ENCODE peak calls at places on chromosomes 5 and 9, in five cellular contexts. Y, W, J, K and Z are unnamed samples.

GRCh38 chr9:124313940-124314339 is 56.2 kb downstream of the NEK6 start:
- DNase-seq in Y (no peak), W (no peak), J (no peak), K (no peak), Z (no peak)

GRCh38 chr5:114447084-114447773 is 85.4 kb downstream of the KCNN2 start:
- DNase-seq in Y (peak; percentile 6), W (no peak), J (no peak), K (no peak), Z (no peak)

GRCh38 chr5:1652873-1653707 is 129.3 kb upstream of the LPCAT1 start:
- DNase-seq in Y (no peak), W (no peak), J (no peak), K (no peak), Z (peak; percentile 56)

GRCh38 chr9:106929471-106930198 is 66.7 kb downstream of the ZNF462 start:
- DNase-seq in Y (no peak), W (no peak), J (no peak), K (no peak), Z (no peak)

GRCh38 chr9:132114102-132114707 is 34.5 kb upstream of the MED27 start:
- DNase-seq in Y (peak; percentile 59), W (peak; percentile 40), J (peak; percentile 68), K (no peak), Z (no peak)

GRCh38 chr5:80958611-80959010 is 1.6 kb upstream of the RASGRF2 start:
- DNase-seq in Y (no peak), W (no peak), J (no peak), K (no peak), Z (no peak)

GRCh38 chr9:27865031-27865438 is 291.8 kb upstream of the C9orf72 start:
- DNase-seq in Y (no peak), W (no peak), J (no peak), K (no peak), Z (no peak)

GRCh38 chr5:179769276-179769675 is 24.5 kb upstream of the LTC4S start:
- DNase-seq in Y (no peak), W (no peak), J (no peak), K (no peak), Z (no peak)

GRCh38 chr5:17099946-17100345 is 117.5 kb upstream of the BASP1 start:
- DNase-seq in Y (no peak), W (no peak), J (no peak), K (no peak), Z (no peak)

GRCh38 chr9:4939118-4939561 is 45.9 kb upstream of the JAK2 start:
- DNase-seq in Y (no peak), W (no peak), J (no peak), K (peak; percentile 93), Z (no peak)

GRCh38 chr5:59325070-59325469 is 568.5 kb downstream of the PDE4D start:
- DNase-seq in Y (no peak), W (peak; percentile 27), J (no peak), K (no peak), Z (no peak)

GRCh38 chr5:40386293-40386692 is 293.4 kb upstream of the PTGER4 start:
- DNase-seq in Y (no peak), W (no peak), J (no peak), K (peak; percentile 62), Z (no peak)

GRCh38 chr5:103224118-103224893 is 34.3 kb upstream of the MACIR start:
- DNase-seq in Y (no peak), W (peak; percentile 60), J (peak; percentile 46), K (peak; percentile 16), Z (peak; percentile 66)

GRCh38 chr5:132323202-132323601 is 29.0 kb downstream of the SLC22A4 start:
- DNase-seq in Y (no peak), W (no peak), J (peak; percentile 51), K (no peak), Z (no peak)

GRCh38 chr5:107674655-107675054 is 3.9 kb upstream of the EFNA5 start:
- DNase-seq in Y (no peak), W (no peak), J (no peak), K (no peak), Z (no peak)

GRCh38 chr9:135584934-135585333 is 23.4 kb downstream of the PAEP start:
- DNase-seq in Y (no peak), W (no peak), J (no peak), K (no peak), Z (no peak)

GRCh38 chr5:103232393-103232999 is 26.1 kb upstream of the MACIR start:
- DNase-seq in Y (peak; percentile 18), W (peak; percentile 41), J (peak; percentile 44), K (no peak), Z (no peak)

GRCh38 chr5:113003763-113004162 is 27.2 kb downstream of the DCP2 start:
- DNase-seq in Y (no peak), W (no peak), J (no peak), K (no peak), Z (no peak)

GRCh38 chr5:160118349-160119141 is 705 bp downstream of the PWWP2A start:
- DNase-seq in Y (peak; percentile 44), W (no peak), J (peak; percentile 59), K (no peak), Z (no peak)

GRCh38 chr5:109829331-109829730 is 139.6 kb downstream of the MAN2A1 start:
- DNase-seq in Y (no peak), W (no peak), J (no peak), K (no peak), Z (no peak)

GRCh38 chr9:78038620-78039300 is 7.1 kb upstream of the GNAQ start:
- DNase-seq in Y (no peak), W (no peak), J (peak; percentile 11), K (no peak), Z (no peak)

GRCh38 chr5:139295692-139296091 is 2.2 kb downstream of the MATR3 start:
- DNase-seq in Y (no peak), W (no peak), J (no peak), K (no peak), Z (no peak)

GRCh38 chr9:89743576-89744254 is 138.9 kb downstream of the GADD45G start:
- DNase-seq in Y (no peak), W (no peak), J (no peak), K (peak; percentile 71), Z (peak; percentile 61)

GRCh38 chr5:172322028-172322965 is 38.7 kb upstream of the UBTD2 start:
- DNase-seq in Y (no peak), W (peak; percentile 15), J (no peak), K (no peak), Z (no peak)

GRCh38 chr5:179336126-179336870 is 9.0 kb downstream of the ADAMTS2 start:
- DNase-seq in Y (no peak), W (no peak), J (no peak), K (no peak), Z (no peak)

DNA sequence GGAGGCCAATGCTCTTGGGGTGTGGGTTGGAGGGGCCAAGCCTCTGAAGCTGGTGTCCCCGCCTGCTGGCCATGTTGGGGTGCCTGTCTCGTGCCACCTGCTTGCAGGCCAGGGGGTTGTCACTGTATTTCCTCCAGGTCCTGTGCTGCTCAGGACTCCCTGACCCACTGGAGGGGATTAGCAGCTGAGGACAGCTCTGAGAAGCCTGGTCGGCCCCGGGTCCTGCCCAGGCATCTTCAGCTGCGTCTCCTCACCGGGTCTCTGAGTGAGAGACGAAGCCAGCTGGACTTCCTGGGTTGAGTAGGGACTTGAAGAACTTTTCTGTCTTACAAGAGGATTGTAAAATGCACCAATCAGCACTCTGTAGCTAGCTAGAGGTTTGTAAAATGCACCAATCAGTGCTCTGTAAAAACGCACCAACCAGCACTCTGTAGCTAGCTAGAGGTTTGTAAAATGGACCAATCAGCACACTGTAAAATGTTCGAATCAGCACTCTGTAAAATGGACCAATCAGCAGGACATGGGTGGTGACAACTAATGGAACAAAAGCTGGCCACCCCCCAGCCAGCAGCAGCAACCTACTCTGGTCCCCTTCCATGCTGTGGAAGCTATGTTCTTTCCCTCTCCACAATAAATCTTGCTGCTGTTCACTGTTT is 20.6 kb upstream of the SLC9A3 start:
- DNase-seq in Y (no peak), W (no peak), J (no peak), K (no peak), Z (no peak)
- TF ChIP-seq KDM1A in Y (no peak), W (no peak), J (no peak), K (no peak), Z (no peak)

GRCh38 chr5:146884230-146884629 is 5.7 kb upstream of the PPP2R2B start:
- DNase-seq in Y (no peak), W (no peak), J (no peak), K (no peak), Z (no peak)
- TF ChIP-seq KDM1A in Y (no peak), W (no peak), J (no peak), K (no peak), Z (no peak)

DNA sequence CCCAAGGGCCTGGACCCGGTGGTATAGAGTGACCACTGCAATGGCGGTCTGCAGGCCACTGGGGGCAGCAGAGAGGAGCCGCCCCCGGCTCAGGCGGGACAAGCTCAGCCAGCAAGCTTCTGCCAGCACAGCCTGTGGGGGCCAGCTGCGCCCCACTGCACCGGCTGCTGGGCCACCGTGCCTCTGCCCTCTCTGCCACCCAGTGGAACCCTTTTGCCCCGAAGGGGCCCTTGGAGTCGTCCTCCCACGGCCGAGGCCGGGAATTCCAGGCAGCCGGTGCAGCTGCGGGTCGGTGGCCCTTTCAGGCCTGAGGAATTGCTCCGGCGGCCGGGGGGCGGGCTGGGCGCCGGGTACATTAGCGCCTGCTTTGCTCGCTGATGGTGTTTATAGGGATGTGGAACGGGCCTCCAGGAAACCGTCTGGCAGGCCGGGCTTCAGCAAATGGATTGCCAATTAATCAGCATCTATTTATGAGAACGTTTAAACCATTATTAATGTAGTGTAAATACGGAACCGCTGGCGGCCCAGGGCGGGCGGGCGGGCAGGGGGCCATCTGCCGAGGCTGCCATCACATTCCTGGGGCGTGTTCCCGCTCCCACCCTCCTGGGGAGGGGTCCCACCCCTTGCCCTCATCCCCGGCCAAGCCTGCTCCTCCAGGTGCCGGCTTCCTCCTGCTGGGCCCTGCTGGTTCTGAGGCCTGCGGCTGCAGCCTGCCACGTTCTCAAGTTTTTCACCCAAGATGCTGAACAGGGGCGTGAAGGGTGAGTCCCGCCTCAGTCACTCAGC is 127.4 kb downstream of the BARX1 start:
- DNase-seq in Y (peak; percentile 89), W (peak; percentile 43), J (peak; percentile 89), K (no peak), Z (peak; percentile 89)
- TF ChIP-seq KDM1A in Y (no peak), W (no peak), J (no peak), K (no peak), Z (no peak)

DNA sequence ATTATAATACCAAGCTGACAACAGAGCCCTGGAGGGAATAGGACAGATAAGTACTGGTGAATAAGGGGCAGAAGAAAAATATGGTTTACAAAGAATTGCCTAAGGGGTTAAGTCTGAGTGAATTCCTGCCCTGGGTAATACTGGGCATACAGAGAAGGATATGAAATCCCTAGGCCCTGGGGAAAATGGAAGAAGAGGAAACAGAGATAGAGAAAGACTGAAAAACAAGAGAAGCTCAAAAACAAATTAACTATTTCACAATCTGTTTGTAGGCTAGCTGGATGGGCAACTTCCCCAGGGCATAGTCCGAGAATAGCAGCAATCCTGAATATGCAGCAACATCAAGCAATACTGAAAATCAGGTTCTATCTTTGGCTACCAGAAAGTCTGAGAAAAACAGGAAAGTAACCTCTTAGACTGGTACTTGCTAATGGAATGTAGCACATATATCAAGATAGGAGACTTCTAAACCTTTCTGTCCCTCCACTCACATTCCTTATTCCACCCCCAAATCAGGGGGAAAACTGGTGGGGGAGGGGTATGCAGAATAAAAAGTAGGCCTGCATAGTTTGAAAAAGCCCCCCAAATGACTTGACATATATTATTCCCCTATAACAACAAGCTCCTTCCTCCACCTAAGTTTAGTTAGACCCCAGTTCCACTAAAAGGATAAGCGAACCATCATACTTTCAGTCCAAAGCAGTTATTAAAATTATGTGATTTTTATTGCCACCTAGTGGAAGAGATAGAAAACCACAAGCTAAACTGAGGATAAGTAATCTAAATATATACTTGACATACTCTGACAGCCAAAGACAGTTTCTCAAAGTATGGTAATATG is 20.6 kb downstream of the SLC38A9 start:
- DNase-seq in Y (peak; percentile 27), W (peak; percentile 63), J (peak; percentile 18), K (no peak), Z (no peak)
- TF ChIP-seq KDM1A in Y (no peak), W (no peak), J (no peak), K (no peak), Z (no peak)